ENCODE peak calls at places on chromosomes 12 and 14, in four cellular contexts. B, X, K and I are unnamed samples.

GRCh38 chr12:16531623-16532022 is 74.3 kb downstream of the LMO3 start:
- DNase-seq in B (no peak), X (no peak), K (no peak), I (no peak)

GRCh38 chr12:48032597-48032996 is 28.3 kb upstream of the COL2A1 start:
- DNase-seq in B (no peak), X (no peak), K (no peak), I (no peak)

GRCh38 chr12:62123721-62124203 is 136.4 kb upstream of the USP15 start:
- DNase-seq in B (peak), X (peak), K (peak), I (peak)

GRCh38 chr14:24690492-24690891 is 56.5 kb upstream of the GZMB start:
- DNase-seq in B (no peak), X (peak), K (no peak), I (no peak)

GRCh38 chr14:103374121-103374520 is 11.1 kb upstream of the MARK3 start:
- DNase-seq in B (no peak), X (no peak), K (no peak), I (no peak)

GRCh38 chr14:65321370-65321875 is 91.1 kb upstream of the FUT8 start:
- DNase-seq in B (no peak), X (no peak), K (no peak), I (no peak)

GRCh38 chr14:24978862-24979724 is 70.9 kb downstream of the STXBP6 start:
- DNase-seq in B (no peak), X (no peak), K (peak), I (no peak)

GRCh38 chr12:5428332-5429221 is 3.3 kb upstream of the NTF3 start:
- DNase-seq in B (no peak), X (peak), K (no peak), I (no peak)

GRCh38 chr14:53468876-53469275 is 315.8 kb upstream of the DDHD1 start:
- DNase-seq in B (no peak), X (no peak), K (no peak), I (no peak)

GRCh38 chr14:84162658-84163057 is 1367.3 kb upstream of the FLRT2 start:
- DNase-seq in B (no peak), X (no peak), K (no peak), I (no peak)

GRCh38 chr12:58364389-58365086 is 423.2 kb downstream of the ATP23 start:
- DNase-seq in B (peak), X (no peak), K (no peak), I (peak)

GRCh38 chr14:76101980-76102379 is 49.7 kb upstream of the GPATCH2L start:
- DNase-seq in B (no peak), X (no peak), K (peak), I (no peak)

GRCh38 chr14:69879175-69880047 is at the start of gene SMOC1:
- DNase-seq in B (no peak), X (peak), K (peak), I (no peak)

GRCh38 chr12:108772896-108773797 is 41.8 kb upstream of the CORO1C start:
- DNase-seq in B (no peak), X (no peak), K (no peak), I (no peak)

GRCh38 chr12:11749943-11750690 is 100.6 kb downstream of the ETV6 start:
- DNase-seq in B (no peak), X (no peak), K (no peak), I (no peak)

GRCh38 chr12:30862486-30862885 is 64.1 kb upstream of the TSPAN11 start:
- DNase-seq in B (no peak), X (no peak), K (no peak), I (no peak)

GRCh38 chr14:96030136-96030760 is 8.9 kb upstream of the C14orf132 start:
- DNase-seq in B (no peak), X (no peak), K (no peak), I (no peak)

GRCh38 chr12:55707841-55708694 is at the start of gene ITGA7:
- DNase-seq in B (no peak), X (peak), K (no peak), I (no peak)

GRCh38 chr12:103036581-103037214 is 79.2 kb downstream of the ASCL1 start:
- DNase-seq in B (no peak), X (no peak), K (no peak), I (no peak)

GRCh38 chr12:53096761-53097160 is 706 bp upstream of the IGFBP6 start:
- DNase-seq in B (no peak), X (no peak), K (no peak), I (no peak)

GRCh38 chr12:47813491-47814196 is 6.1 kb downstream of the HDAC7 start:
- DNase-seq in B (no peak), X (peak), K (no peak), I (no peak)

GRCh38 chr14:96626121-96626768 is 124.1 kb downstream of the PAPOLA start:
- DNase-seq in B (no peak), X (no peak), K (no peak), I (no peak)

GRCh38 chr14:100842799-100843198 is 16.9 kb downstream of the MEG3 start:
- DNase-seq in B (no peak), X (no peak), K (no peak), I (no peak)

GRCh38 chr12:64627781-64628180 is 17.5 kb downstream of the RASSF3 start:
- DNase-seq in B (no peak), X (no peak), K (no peak), I (no peak)

GRCh38 chr14:34041220-34041619 is 90.3 kb upstream of the EGLN3 start:
- DNase-seq in B (no peak), X (no peak), K (no peak), I (no peak)

GRCh38 chr12:111409403-111410228 is 3.9 kb downstream of the SH2B3 start:
- DNase-seq in B (no peak), X (peak), K (no peak), I (no peak)

DNA sequence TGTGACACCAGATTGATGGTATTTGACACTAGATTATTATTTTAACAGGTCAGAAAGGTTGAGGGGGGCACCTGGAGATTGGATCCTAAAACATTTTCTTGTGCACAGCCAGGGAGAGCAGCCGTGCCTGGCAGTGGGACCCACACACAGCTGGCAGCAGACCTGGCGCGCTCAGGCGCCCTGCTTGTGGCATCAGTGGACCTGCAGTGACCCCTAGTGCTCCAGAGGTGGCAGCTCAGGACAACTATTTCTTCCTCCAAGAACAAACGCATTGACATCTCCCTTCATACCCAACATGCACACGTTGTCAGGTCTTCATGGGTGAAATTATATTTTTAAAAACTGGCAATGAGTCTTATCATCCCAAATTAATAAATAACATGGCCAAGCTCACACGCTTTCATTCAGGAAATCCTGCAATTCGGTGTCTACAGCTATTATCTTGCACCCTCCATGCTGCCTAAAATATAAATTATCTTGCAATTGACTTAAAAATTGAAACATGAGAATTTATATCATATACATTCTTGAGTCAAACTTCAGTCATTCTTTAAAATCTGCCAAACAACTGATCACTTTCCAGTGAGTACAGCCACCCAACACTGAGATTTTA is 7.7 kb upstream of the TMEM132D start:
- DNase-seq in B (no peak), X (peak), K (peak), I (peak)
- TF ChIP-seq CTCF in B (peak), X (peak), K (peak), I (peak)

DNA sequence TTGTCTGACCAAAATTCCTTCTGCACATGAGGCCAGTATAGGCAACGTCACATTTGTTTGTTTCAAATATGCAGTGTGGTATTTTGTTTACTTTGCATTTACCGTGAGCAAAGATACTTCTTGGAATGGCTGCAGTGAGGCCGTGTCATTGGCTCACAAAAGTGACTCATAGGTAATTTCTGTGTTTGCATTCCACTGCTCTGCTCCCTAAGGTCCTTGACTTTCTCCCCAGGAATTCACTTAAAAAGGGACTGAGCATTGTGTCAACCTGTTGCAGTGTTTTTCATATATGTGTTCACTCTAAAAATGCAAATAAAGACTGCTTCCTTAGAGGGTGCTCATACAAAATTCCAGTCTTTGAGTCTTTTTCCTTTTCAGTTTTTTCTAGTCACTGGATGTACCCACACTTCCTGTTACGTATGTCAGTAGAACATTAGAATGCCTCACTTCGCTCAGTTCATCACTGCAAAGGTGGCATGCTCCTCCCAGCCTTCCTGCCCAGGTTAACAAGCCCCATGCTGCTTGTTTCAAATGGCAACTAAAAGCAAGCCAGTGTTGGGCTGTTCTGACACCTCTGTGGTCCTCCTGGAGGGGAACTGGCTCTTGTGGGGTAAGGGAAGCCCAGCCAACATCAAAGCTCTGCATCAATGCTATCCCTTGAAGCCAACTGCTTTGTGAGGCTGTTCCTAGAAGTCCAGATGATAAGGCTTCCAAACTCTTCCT is 9.1 kb downstream of the C12orf76 start:
- DNase-seq in B (no peak), X (no peak), K (peak), I (peak)
- TF ChIP-seq POLR2AphosphoS5 in B (no peak), X (no peak), K (no peak), I (peak)

GRCh38 chr12:123805119-123805518 is 43.0 kb downstream of the DNAH10 start:
- DNase-seq in B (no peak), X (no peak), K (no peak), I (no peak)

GRCh38 chr12:123807002-123807401 is 44.9 kb downstream of the DNAH10 start:
- DNase-seq in B (no peak), X (no peak), K (no peak), I (no peak)

GRCh38 chr12:123799227-123799626 is 37.1 kb downstream of the DNAH10 start:
- DNase-seq in B (no peak), X (no peak), K (no peak), I (no peak)

GRCh38 chr12:123798518-123798917 is 36.4 kb downstream of the DNAH10 start:
- DNase-seq in B (no peak), X (no peak), K (no peak), I (no peak)

GRCh38 chr12:123801573-123802178 is 39.6 kb downstream of the DNAH10 start:
- DNase-seq in B (peak), X (no peak), K (no peak), I (no peak)
- TF ChIP-seq TCF7L2 in B (no peak), X (no peak), K (no peak), I (no peak)

DNA sequence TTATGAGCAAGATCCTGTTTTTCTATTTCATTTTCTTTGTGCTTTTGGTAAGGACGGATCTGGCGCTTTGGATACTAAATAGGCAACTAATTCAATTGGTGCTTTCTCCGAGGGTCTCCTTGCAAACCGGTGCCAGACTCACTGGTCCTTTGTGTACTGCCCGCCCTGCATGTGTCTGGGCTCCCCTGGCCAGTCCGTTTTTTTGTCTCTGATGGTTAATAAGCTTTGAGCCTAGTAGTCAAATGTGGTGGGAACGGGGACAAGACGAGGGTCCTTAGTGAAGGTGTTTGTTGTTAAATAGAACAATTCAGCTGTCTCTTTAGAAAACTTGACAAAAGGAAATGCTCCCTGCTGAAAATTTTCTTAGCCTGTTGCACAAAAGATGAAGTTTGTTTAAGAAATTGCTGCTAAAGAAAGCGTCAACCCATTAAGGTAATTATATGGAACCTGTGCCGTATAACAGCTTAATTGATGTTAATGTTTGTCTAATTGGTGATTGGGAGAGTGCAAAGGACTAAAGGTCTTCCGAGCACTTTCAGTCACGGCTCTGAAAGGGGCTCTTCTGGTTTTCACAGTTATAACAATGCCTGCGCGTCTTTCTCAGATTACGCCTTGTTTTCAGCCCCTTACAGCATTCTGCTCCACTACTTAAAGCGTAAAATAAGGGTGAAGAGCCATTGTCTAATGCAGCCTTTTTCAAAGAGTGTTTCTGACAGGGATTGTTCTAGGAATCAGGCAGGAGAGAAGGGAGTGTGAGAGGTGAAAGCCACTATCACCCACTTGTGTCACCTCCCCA is 537.4 kb downstream of the PRKD1 start:
- DNase-seq in B (no peak), X (no peak), K (no peak), I (no peak)
- TF ChIP-seq CTCF in B (no peak), X (no peak), K (no peak), I (no peak)